ENCODE peak calls at places on chromosomes 1 and 21, in six cellular contexts. T is GM20000, A is heart left ventricle, W is GM12878, X is sigmoid colon, D is IMR-90. Z is an unnamed sample.
A peak's percentile ranks its signal among the peaks of the same experiment; 100 is the strongest.

GRCh38 chr1:15884477-15884876 is 37.0 kb downstream of the SPEN start:
- DNase-seq in T (no peak), A (no peak), W (no peak), X (no peak), D (no peak), Z (no peak)

GRCh38 chr1:33329600-33330305 is 8.9 kb upstream of the A3GALT2 start:
- DNase-seq in T (no peak), A (no peak), W (no peak), X (peak; percentile 59), D (no peak), Z (no peak)

GRCh38 chr1:202056644-202057334 is 46.4 kb downstream of the ELF3 start:
- DNase-seq in T (no peak), A (peak; percentile 64), W (no peak), X (no peak), D (no peak), Z (no peak)

GRCh38 chr1:208997726-208998312 is 585.7 kb upstream of the CAMK1G start:
- DNase-seq in T (no peak), A (no peak), W (no peak), X (no peak), D (no peak), Z (no peak)

GRCh38 chr1:192592981-192593683 is 17.6 kb downstream of the RGS1 start:
- DNase-seq in T (no peak), A (no peak), W (no peak), X (no peak), D (peak; percentile 12), Z (no peak)

GRCh38 chr21:40043423-40043822 is 176.2 kb downstream of the PCP4 start:
- DNase-seq in T (no peak), A (no peak), W (no peak), X (no peak), D (no peak), Z (no peak)

GRCh38 chr21:36210779-36211659 is 54.4 kb downstream of the DOP1B start:
- DNase-seq in T (no peak), A (no peak), W (no peak), X (no peak), D (no peak), Z (no peak)

GRCh38 chr1:245235156-245235555 is 80.4 kb downstream of the KIF26B start:
- DNase-seq in T (no peak), A (no peak), W (no peak), X (no peak), D (no peak), Z (no peak)

GRCh38 chr1:183277821-183278735 is 92.0 kb downstream of the LAMC2 start:
- DNase-seq in T (no peak), A (no peak), W (no peak), X (no peak), D (peak; percentile 54), Z (no peak)

GRCh38 chr1:22154626-22155025 is 11.7 kb upstream of the WNT4 start:
- DNase-seq in T (no peak), A (no peak), W (no peak), X (no peak), D (no peak), Z (no peak)

GRCh38 chr1:114234408-114235119 is 80.9 kb upstream of the SYT6 start:
- DNase-seq in T (peak; percentile 55), A (no peak), W (peak; percentile 9), X (no peak), D (no peak), Z (no peak)

GRCh38 chr1:2819429-2819828 is 17.9 kb upstream of the TTC34 start:
- DNase-seq in T (no peak), A (no peak), W (no peak), X (no peak), D (no peak), Z (no peak)

GRCh38 chr1:108767115-108767514 is 20.6 kb downstream of the STXBP3 start:
- DNase-seq in T (no peak), A (no peak), W (no peak), X (no peak), D (no peak), Z (no peak)

GRCh38 chr1:91282695-91283420 is 121.8 kb downstream of the HFM1 start:
- DNase-seq in T (peak; percentile 63), A (peak; percentile 49), W (peak; percentile 9), X (peak; percentile 73), D (peak; percentile 73), Z (peak; percentile 53)

GRCh38 chr1:117678246-117678977 is 72.6 kb downstream of the TENT5C start:
- DNase-seq in T (no peak), A (peak; percentile 46), W (no peak), X (no peak), D (no peak), Z (no peak)

GRCh38 chr1:168092566-168093355 is 44.0 kb downstream of the GPR161 start:
- DNase-seq in T (no peak), A (no peak), W (no peak), X (no peak), D (no peak), Z (no peak)
- TF ChIP-seq CTCF in T (no peak), A (peak; percentile 22), W (peak; percentile 35), X (peak; percentile 20), D (peak; percentile 30), Z (peak; percentile 26)

GRCh38 chr1:63908016-63908415 is 134.2 kb downstream of the ROR1 start:
- DNase-seq in T (no peak), A (no peak), W (no peak), X (no peak), D (peak; percentile 65), Z (no peak)
- TF ChIP-seq CTCF in T (no peak), A (no peak), W (no peak), X (no peak), D (no peak), Z (no peak)

GRCh38 chr1:78688701-78689100 is 39.1 kb downstream of the IFI44 start:
- DNase-seq in T (no peak), A (no peak), W (no peak), X (no peak), D (peak; percentile 57), Z (peak; percentile 24)
- TF ChIP-seq CTCF in T (no peak), A (no peak), W (no peak), X (no peak), D (peak; percentile 49), Z (peak; percentile 47)

DNA sequence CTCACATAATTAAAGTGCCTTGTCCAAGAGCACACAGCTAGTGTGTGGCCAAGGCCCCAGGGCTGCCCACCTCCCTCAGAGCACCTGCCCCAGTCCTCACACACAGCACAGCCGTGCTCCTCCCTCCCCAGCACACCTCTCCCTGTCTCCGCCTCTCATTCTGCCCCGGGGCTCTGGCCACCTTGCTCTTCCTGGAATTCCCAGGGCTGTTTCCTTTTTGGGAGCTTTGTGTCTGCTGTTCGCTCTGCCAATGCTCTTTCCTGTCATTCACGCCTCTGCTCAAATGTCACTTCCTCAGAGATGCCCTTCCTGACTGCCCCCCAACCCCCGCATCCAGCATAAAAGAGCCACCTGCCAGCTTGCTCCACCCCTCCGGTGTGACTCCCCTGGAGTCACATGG is 13.3 kb downstream of the SLC6A17 start:
- DNase-seq in T (no peak), A (no peak), W (no peak), X (no peak), D (no peak), Z (no peak)
- TF ChIP-seq CTCF in T (no peak), A (no peak), W (no peak), X (no peak), D (no peak), Z (no peak)